ENCODE peak calls at places on chromosomes 2 and 18, in six cellular contexts. Z, Q, F, A, V and J are unnamed samples.
A peak's percentile ranks its signal among the peaks of the same experiment; 100 is the strongest.

GRCh38 chr2:124272442-124272841 is 247.4 kb downstream of the CNTNAP5 start:
- DNase-seq in Z (no peak), F (no peak), Q (no peak), A (no peak), V (no peak), J (no peak)

GRCh38 chr18:54360406-54360805 is 2.7 kb downstream of the C18orf54 start:
- DNase-seq in Q (peak; percentile 16), A (no peak), F (no peak), V (no peak), Z (no peak), J (no peak)

GRCh38 chr2:84942166-84942565 is 28.8 kb upstream of the KCMF1 start:
- DNase-seq in A (no peak), F (no peak), Q (no peak), V (no peak), Z (no peak), J (no peak)

GRCh38 chr18:76823166-76823539 is 796 bp downstream of the ZNF236 start:
- DNase-seq in F (no peak), Z (no peak), A (peak; percentile 61), Q (no peak), V (no peak), J (no peak)

GRCh38 chr2:71923887-71924533 is 223.7 kb downstream of the CYP26B1 start:
- DNase-seq in Z (no peak), F (peak; percentile 49), V (peak; percentile 83), A (no peak), Q (peak; percentile 81), J (no peak)

GRCh38 chr2:162197095-162197825 is 45.2 kb upstream of the GCG start:
- DNase-seq in Z (no peak), Q (peak; percentile 54), V (no peak), F (peak; percentile 79), A (no peak), J (peak; percentile 64)

GRCh38 chr2:200051621-200051945 is 96.2 kb downstream of the MAIP1 start:
- DNase-seq in A (no peak), Z (no peak), V (no peak), Q (no peak), F (peak; percentile 12), J (no peak)

GRCh38 chr18:8898990-8899389 is 193.6 kb downstream of the MTCL1 start:
- DNase-seq in V (peak; percentile 60), A (no peak), Q (no peak), Z (no peak), F (peak; percentile 25), J (no peak)

GRCh38 chr2:196487426-196487825 is 152.1 kb upstream of the CCDC150 start:
- DNase-seq in F (no peak), A (no peak), Z (no peak), V (no peak), Q (no peak), J (no peak)

GRCh38 chr2:72147303-72147970 is at the start of gene CYP26B1:
- DNase-seq in A (peak; percentile 42), Q (no peak), Z (no peak), F (no peak), V (peak; percentile 80), J (no peak)

GRCh38 chr2:224865016-224865415 is 148.9 kb upstream of the CCDC195 start:
- DNase-seq in Q (no peak), V (no peak), F (peak; percentile 29), Z (no peak), A (no peak), J (peak; percentile 10)

GRCh38 chr2:178419123-178419522 is 31.9 kb downstream of the PRKRA start:
- DNase-seq in V (no peak), F (no peak), A (no peak), Z (no peak), Q (peak; percentile 59), J (peak; percentile 29)
- TF ChIP-seq CTCF in V (peak; percentile 38), F (no peak), A (no peak), Z (peak; percentile 18), Q (peak; percentile 45), J (peak; percentile 68)

DNA sequence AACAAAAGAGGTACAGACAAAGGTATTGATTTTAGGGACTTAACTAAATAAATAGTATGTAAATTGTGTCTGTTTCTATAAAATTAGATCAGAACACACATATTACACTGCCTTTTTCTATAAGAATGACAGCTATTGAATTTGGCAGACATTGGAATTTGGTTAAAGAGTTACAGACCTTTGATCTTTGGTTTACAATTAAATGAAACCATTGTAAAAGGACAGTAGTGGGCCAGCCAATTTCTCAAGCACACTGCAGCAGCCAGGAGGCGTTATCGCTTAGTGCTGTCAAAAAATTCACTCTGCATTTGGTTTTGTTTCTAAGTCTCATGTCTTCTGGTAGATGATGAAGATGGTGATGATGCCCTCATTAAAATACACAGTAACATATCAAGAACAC is 175.9 kb downstream of the NR4A2 start:
- DNase-seq in Q (no peak), F (no peak), Z (no peak), V (no peak), A (peak; percentile 33), J (no peak)
- TF ChIP-seq CTCF in Q (no peak), F (no peak), Z (no peak), V (peak; percentile 22), A (peak; percentile 22), J (no peak)

DNA sequence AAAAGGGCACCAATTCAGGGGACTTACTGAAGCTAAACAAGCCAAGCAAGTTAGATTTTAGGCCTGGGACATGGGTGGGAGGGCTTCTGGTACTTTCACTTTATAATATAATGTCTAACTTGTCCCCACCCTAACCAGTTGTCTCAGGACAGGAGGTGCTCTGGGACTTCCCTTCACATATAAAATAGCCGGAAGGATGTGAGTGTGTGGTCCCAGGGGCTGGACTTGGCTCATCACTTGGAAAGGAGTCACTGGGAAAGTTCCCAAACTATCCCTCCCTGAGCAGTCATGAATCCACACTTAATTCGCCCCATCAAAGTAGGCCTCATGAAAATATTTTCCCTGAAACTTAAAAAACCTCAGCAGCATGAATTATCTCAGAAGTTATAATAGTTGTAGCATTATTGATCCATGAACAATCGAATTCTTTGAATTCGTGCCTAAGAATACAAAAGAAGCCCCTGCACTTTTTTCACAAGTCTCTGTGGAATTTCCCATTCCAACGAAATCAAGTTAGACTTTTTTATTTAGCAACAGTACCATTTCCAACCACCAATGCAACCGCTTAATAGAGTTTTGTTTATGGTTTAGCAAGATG is 69.0 kb upstream of the SPTBN1 start:
- DNase-seq in V (no peak), Z (no peak), A (no peak), Q (peak; percentile 77), F (peak; percentile 81), J (no peak)
- TF ChIP-seq CTCF in V (no peak), Z (no peak), A (no peak), Q (no peak), F (no peak), J (peak; percentile 32)

GRCh38 chr2:45973426-45973825 is 322.0 kb downstream of the PRKCE start:
- DNase-seq in A (no peak), Z (no peak), V (no peak), Q (no peak), F (no peak), J (no peak)
- TF ChIP-seq CTCF in A (no peak), Z (no peak), V (no peak), Q (no peak), F (no peak), J (no peak)